ENCODE peak calls at places on chromosomes 6 and 20, in ten cellular contexts. U is heart left ventricle, Y is spleen, L is lower lobe of right lung, R is astrocyte of the spinal cord, P is A549, V is uterus, J is kidney, Z is choroid plexus epithelial cell, K is heart right ventricle. F is an unnamed sample.

GRCh38 chr6:107110200-107110599 is 5.1 kb downstream of the BEND3 start:
- DNase-seq in U (no peak), Y (no peak), L (no peak), R (no peak), P (no peak), V (no peak), J (no peak), Z (peak), K (no peak), F (no peak)

GRCh38 chr6:45538636-45539035 is 160.9 kb upstream of the SUPT3H start:
- DNase-seq in U (no peak), Y (no peak), L (no peak), R (no peak), P (no peak), V (no peak), J (peak), Z (no peak), K (no peak), F (no peak)

GRCh38 chr6:43744490-43744889 is 25.5 kb upstream of the VEGFA start:
- DNase-seq in U (no peak), Y (peak), L (no peak), R (no peak), P (no peak), V (no peak), J (no peak), Z (no peak), K (no peak), F (no peak)

GRCh38 chr20:50120935-50121693 is 8.2 kb upstream of the UBE2V1 start:
- DNase-seq in U (peak), Y (peak), L (peak), R (peak), P (peak), V (no peak), J (peak), Z (peak), K (peak), F (peak)

GRCh38 chr20:53748821-53749402 is 155.3 kb upstream of the ZNF217 start:
- DNase-seq in U (no peak), Y (no peak), L (no peak), R (peak), P (no peak), V (no peak), J (no peak), Z (peak), K (no peak), F (peak)

GRCh38 chr6:42278131-42278853 is 60.6 kb upstream of the MRPS10 start:
- DNase-seq in U (no peak), Y (no peak), L (no peak), R (no peak), P (no peak), V (no peak), J (no peak), Z (no peak), K (no peak), F (no peak)

GRCh38 chr6:35737413-35738211 is 780 bp downstream of the ARMC12 start:
- DNase-seq in U (no peak), Y (peak), L (no peak), R (peak), P (peak), V (peak), J (no peak), Z (peak), K (no peak), F (peak)

GRCh38 chr6:106739387-106739786 is 110.0 kb downstream of the QRSL1 start:
- DNase-seq in U (peak), Y (peak), L (peak), R (peak), P (peak), V (no peak), J (peak), Z (no peak), K (peak), F (no peak)

GRCh38 chr20:23455641-23456040 is 3.0 kb upstream of the CST11 start:
- DNase-seq in U (no peak), Y (peak), L (no peak), R (no peak), P (no peak), V (no peak), J (no peak), Z (no peak), K (no peak), F (no peak)

GRCh38 chr20:53281557-53282117 is 309.5 kb downstream of the TSHZ2 start:
- DNase-seq in U (no peak), Y (no peak), L (no peak), R (no peak), P (no peak), V (no peak), J (no peak), Z (no peak), K (no peak), F (no peak)

GRCh38 chr20:16771204-16771603 is 23.0 kb downstream of the OTOR start:
- DNase-seq in U (no peak), Y (no peak), L (no peak), R (no peak), P (no peak), V (no peak), J (no peak), Z (no peak), K (no peak), F (no peak)

GRCh38 chr6:166443166-166443565 is 60.4 kb upstream of the MPC1 start:
- DNase-seq in U (no peak), Y (no peak), L (no peak), R (no peak), P (no peak), V (no peak), J (no peak), Z (no peak), K (no peak), F (no peak)

GRCh38 chr6:37731888-37732287 is 34.2 kb upstream of the MDGA1 start:
- DNase-seq in U (no peak), Y (no peak), L (peak), R (no peak), P (no peak), V (no peak), J (no peak), Z (no peak), K (no peak), F (peak)

GRCh38 chr6:7615611-7616383 is 25.8 kb downstream of the SNRNP48 start:
- DNase-seq in U (no peak), Y (no peak), L (no peak), R (peak), P (peak), V (no peak), J (no peak), Z (peak), K (no peak), F (peak)

GRCh38 chr6:124131779-124132178 is 328.1 kb downstream of the NKAIN2 start:
- DNase-seq in U (no peak), Y (no peak), L (no peak), R (no peak), P (no peak), V (no peak), J (no peak), Z (peak), K (no peak), F (no peak)

GRCh38 chr6:170279977-170280688 is 10.7 kb downstream of the DLL1 start:
- DNase-seq in U (peak), Y (peak), L (peak), R (no peak), P (peak), V (no peak), J (peak), Z (peak), K (peak), F (peak)

GRCh38 chr6:136510782-136511181 is 39.4 kb downstream of the MAP7 start:
- DNase-seq in U (no peak), Y (no peak), L (no peak), R (no peak), P (no peak), V (no peak), J (no peak), Z (no peak), K (no peak), F (peak)

GRCh38 chr6:34953084-34954025 is 64.3 kb downstream of the ANKS1A start:
- DNase-seq in U (no peak), Y (no peak), L (no peak), R (peak), P (peak), V (no peak), J (no peak), Z (peak), K (no peak), F (no peak)

GRCh38 chr6:29552512-29553051 is 7.0 kb downstream of the UBD start:
- DNase-seq in U (no peak), Y (no peak), L (no peak), R (peak), P (no peak), V (no peak), J (no peak), Z (peak), K (no peak), F (peak)

GRCh38 chr6:52352239-52353008 is 9.5 kb upstream of the PAQR8 start:
- DNase-seq in U (peak), Y (no peak), L (peak), R (peak), P (peak), V (no peak), J (no peak), Z (peak), K (no peak), F (peak)

GRCh38 chr6:141229296-141229695 is 903.4 kb upstream of the GJE1 start:
- DNase-seq in U (no peak), Y (no peak), L (no peak), R (no peak), P (no peak), V (no peak), J (no peak), Z (no peak), K (no peak), F (no peak)

GRCh38 chr20:8005033-8005432 is 14.5 kb downstream of the TMX4 start:
- DNase-seq in U (no peak), Y (no peak), L (no peak), R (no peak), P (no peak), V (no peak), J (no peak), Z (no peak), K (no peak), F (no peak)

GRCh38 chr6:121733216-121733615 is 297.8 kb downstream of the GJA1 start:
- DNase-seq in U (no peak), Y (no peak), L (no peak), R (peak), P (no peak), V (no peak), J (no peak), Z (peak), K (no peak), F (no peak)

GRCh38 chr20:58389324-58389967 is 417 bp downstream of the VAPB start:
- DNase-seq in U (no peak), Y (no peak), L (no peak), R (peak), P (no peak), V (no peak), J (peak), Z (peak), K (no peak), F (peak)

GRCh38 chr20:59676126-59676876 is 72.0 kb downstream of the PHACTR3 start:
- DNase-seq in U (peak), Y (no peak), L (no peak), R (no peak), P (no peak), V (no peak), J (no peak), Z (no peak), K (no peak), F (no peak)

GRCh38 chr6:121344539-121344938 is 10.3 kb upstream of the TBC1D32 start:
- DNase-seq in U (no peak), Y (no peak), L (no peak), R (no peak), P (no peak), V (no peak), J (no peak), Z (no peak), K (no peak), F (no peak)

GRCh38 chr6:24274441-24275083 is 83.3 kb downstream of the DCDC2 start:
- DNase-seq in U (no peak), Y (no peak), L (no peak), R (peak), P (no peak), V (no peak), J (no peak), Z (peak), K (no peak), F (no peak)

GRCh38 chr6:4078830-4079471 is at the start of gene FAM217A:
- DNase-seq in U (no peak), Y (no peak), L (no peak), R (no peak), P (no peak), V (no peak), J (no peak), Z (no peak), K (no peak), F (no peak)
- H3K4me3 ChIP-seq in U (no peak), Y (no peak), L (no peak), R (no peak), P (no peak), V (no peak), J (no peak), Z (no peak), K (no peak), F (no peak)

GRCh38 chr6:168095171-168095691 is 16.2 kb upstream of the FRMD1 start:
- DNase-seq in U (no peak), Y (peak), L (peak), R (no peak), P (no peak), V (no peak), J (peak), Z (no peak), K (no peak), F (no peak)
- TF ChIP-seq CTCF in U (no peak), Y (no peak), L (no peak), R (no peak), P (no peak), V (no peak), J (no peak), Z (no peak), K (no peak), F (no peak)

DNA sequence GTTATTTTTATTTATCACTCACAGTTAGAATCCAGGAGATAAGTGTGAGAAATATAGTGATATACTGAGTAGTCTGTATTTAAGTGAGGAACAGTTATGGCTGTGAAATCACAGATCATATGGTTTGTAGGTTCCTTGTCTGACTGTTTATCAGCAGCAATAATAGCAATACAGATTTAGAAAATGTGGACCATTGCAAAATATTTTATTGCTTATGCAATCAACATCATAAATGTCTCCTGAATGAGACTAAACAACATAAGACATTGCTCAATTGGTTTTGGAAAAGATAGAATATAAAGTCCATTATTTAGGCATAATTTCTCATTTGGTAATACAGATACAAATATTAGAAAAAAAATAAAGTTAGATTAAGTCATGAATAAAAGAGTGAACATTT is 43.7 kb downstream of the CCDC170 start:
- DNase-seq in U (no peak), Y (no peak), L (no peak), R (no peak), P (no peak), V (no peak), J (no peak), Z (no peak), K (no peak), F (no peak)
- H3K4me3 ChIP-seq in U (no peak), Y (no peak), L (no peak), R (no peak), P (no peak), V (no peak), J (no peak), Z (no peak), K (no peak), F (no peak)

DNA sequence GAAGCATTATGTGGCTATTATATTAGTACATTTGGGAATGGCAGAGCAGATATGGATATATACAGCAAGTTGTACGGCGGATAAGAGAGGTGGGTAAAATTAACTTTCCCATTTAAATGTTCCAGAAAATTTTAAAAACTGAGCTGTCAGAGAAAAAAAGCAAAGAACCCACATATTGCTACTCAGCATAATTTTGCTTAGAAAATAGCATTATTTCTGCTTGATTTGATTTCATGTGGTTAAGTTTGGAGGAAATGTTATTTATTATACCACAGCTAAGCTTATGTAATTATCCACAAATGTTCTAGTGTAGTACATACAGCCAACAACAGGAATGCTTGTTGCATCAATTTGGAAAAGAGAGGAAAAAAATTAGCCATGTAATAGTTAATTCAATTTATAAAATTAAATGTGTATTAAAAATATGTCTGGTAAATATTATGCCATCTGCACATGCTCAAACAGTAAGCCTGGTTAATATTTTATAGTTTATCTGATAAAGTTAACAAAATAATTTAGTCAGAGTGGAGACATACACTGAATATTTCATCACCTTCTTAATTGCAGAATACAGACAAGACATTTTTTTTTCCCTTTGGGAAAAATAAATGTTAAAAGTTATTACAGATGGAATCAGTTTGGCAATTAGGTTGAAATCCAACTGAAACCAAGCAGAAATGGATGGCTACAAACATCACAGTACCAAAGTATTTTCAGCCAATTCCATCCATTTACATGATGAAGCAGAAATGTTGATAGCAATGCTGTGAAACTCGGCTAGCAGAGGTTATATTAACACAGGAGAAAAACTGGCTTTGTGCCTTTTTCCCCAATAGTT is 172.1 kb upstream of the ID4 start:
- DNase-seq in U (no peak), Y (no peak), L (no peak), R (no peak), P (no peak), V (no peak), J (no peak), Z (no peak), K (no peak), F (no peak)
- TF ChIP-seq CTCF in U (no peak), Y (no peak), L (no peak), R (no peak), P (no peak), V (no peak), J (no peak), Z (no peak), K (no peak), F (no peak)

DNA sequence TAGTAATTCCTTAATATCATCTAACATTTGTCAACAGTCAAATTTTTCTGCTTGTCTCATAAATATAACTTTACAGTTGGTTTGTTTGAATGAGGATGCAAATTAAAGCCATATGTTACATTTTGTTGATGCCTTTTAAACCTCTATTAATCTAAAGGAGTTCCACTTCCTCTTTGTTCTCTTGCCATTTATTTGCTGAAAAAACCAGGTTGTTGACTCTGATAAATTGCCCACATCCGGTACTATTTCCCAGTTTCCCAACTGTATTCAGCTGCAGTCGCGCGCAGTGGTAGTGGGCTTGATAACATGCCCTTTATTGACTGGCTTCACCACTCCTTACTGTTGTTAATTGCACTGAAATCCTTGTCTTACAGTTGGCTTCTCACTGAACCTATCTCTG is 32.8 kb upstream of the SIRPB2 start:
- DNase-seq in U (no peak), Y (no peak), L (no peak), R (no peak), P (no peak), V (no peak), J (no peak), Z (no peak), K (no peak), F (no peak)
- H3K4me3 ChIP-seq in U (no peak), Y (no peak), L (no peak), R (no peak), P (no peak), V (no peak), J (no peak), Z (no peak), K (no peak), F (no peak)

GRCh38 chr20:48724891-48725588 is 102.8 kb downstream of the PREX1 start:
- DNase-seq in U (no peak), Y (peak), L (no peak), R (no peak), P (no peak), V (no peak), J (peak), Z (no peak), K (no peak), F (no peak)

GRCh38 chr20:48722737-48723191 is 105.0 kb downstream of the PREX1 start:
- DNase-seq in U (no peak), Y (peak), L (no peak), R (peak), P (peak), V (no peak), J (no peak), Z (peak), K (no peak), F (peak)

GRCh38 chr20:48725589-48725991 is 102.2 kb downstream of the PREX1 start:
- DNase-seq in U (no peak), Y (no peak), L (no peak), R (no peak), P (peak), V (no peak), J (no peak), Z (peak), K (no peak), F (peak)

GRCh38 chr20:48722002-48722731 is 105.6 kb downstream of the PREX1 start:
- DNase-seq in U (no peak), Y (peak), L (no peak), R (peak), P (no peak), V (no peak), J (no peak), Z (peak), K (no peak), F (peak)

GRCh38 chr20:48723308-48724264 is 104.2 kb downstream of the PREX1 start:
- DNase-seq in U (no peak), Y (peak), L (peak), R (peak), P (no peak), V (peak), J (peak), Z (peak), K (no peak), F (no peak)
- TF ChIP-seq CTCF in U (no peak), Y (no peak), L (peak), R (no peak), P (no peak), V (no peak), J (no peak), Z (peak), K (no peak), F (no peak)

GRCh38 chr6:21061892-21062291 is 527.6 kb downstream of the CDKAL1 start:
- DNase-seq in U (no peak), Y (no peak), L (no peak), R (no peak), P (no peak), V (no peak), J (no peak), Z (no peak), K (no peak), F (peak)
- H3K4me3 ChIP-seq in U (no peak), Y (no peak), L (no peak), R (no peak), P (no peak), V (no peak), J (no peak), Z (no peak), K (no peak), F (no peak)

DNA sequence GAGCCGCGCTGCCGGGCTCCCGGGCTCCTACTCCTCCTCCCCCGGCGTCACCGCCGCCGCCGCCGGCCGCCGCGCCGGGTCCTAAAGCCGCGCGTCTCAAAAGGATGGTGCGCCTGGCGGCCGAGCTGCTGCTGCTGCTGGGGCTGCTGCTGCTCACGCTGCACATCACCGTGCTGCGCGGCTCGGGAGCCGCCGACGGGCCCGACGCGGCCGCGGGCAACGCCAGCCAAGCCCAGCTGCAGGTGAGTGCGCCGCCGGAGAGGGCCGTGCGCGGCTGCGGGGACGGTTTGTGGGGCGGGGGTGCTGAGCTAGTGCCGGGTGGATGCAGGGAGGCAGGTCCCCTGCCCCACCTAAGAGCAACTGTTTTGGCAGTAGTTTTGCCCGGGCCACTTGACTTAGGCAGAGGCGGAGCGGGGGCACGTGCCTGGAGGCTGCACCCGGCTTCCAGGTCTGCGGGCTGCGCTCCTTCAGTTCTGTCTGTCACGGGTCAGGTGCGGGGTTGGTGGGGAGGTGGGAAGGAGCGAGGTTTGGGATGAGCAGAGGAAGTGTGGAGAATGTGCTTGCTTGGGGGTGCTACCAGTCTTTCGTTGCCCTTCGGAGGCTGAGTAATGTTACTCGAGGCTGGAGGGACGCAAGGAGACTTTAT is 722 bp downstream of the ISM1 start:
- DNase-seq in U (peak), Y (peak), L (peak), R (peak), P (peak), V (no peak), J (peak), Z (peak), K (peak), F (peak)
- TF ChIP-seq CTCF in U (no peak), Y (no peak), L (no peak), R (no peak), P (no peak), V (no peak), J (no peak), Z (no peak), K (no peak), F (no peak)

F was measured in GM12865.